ENCODE peak calls at places on chromosomes 3 and 15, in five cellular contexts. P, M, F, R and I are unnamed samples.

GRCh38 chr3:129182390-129183180 is 1.1 kb downstream of the CNBP start:
- DNase-seq in F (peak; percentile 46), M (peak; percentile 28), P (no peak), R (no peak), I (no peak)

GRCh38 chr15:52254331-52254730 is 41.3 kb downstream of the MYO5C start:
- DNase-seq in R (no peak), M (no peak), P (no peak), F (no peak), I (no peak)

GRCh38 chr15:94177112-94177511 is 54.2 kb upstream of the MCTP2 start:
- DNase-seq in R (no peak), M (no peak), P (no peak), F (no peak), I (no peak)

GRCh38 chr3:125123906-125124305 is 68.1 kb upstream of the HEG1 start:
- DNase-seq in P (no peak), M (no peak), F (no peak), R (no peak), I (no peak)

GRCh38 chr3:154548341-154548740 is 118.4 kb upstream of the GPR149 start:
- DNase-seq in P (no peak), F (no peak), M (no peak), R (no peak), I (no peak)

GRCh38 chr15:70343961-70344360 is 246.2 kb upstream of the TLE3 start:
- DNase-seq in P (no peak), F (no peak), M (no peak), R (no peak), I (no peak)

GRCh38 chr15:50675524-50676144 is 11.0 kb downstream of the TRPM7 start:
- DNase-seq in F (peak; percentile 35), R (no peak), P (no peak), M (peak; percentile 18), I (no peak)

GRCh38 chr3:147398841-147399534 is 7.4 kb downstream of the ZIC4 start:
- DNase-seq in F (no peak), M (no peak), R (no peak), P (no peak), I (no peak)

GRCh38 chr3:149224736-149225594 is 3.3 kb upstream of the CP start:
- DNase-seq in P (no peak), F (peak; percentile 49), R (no peak), M (peak; percentile 11), I (no peak)

GRCh38 chr15:77548608-77549551 is 83.8 kb downstream of the LINGO1 start:
- DNase-seq in R (no peak), F (no peak), P (no peak), M (no peak), I (no peak)

GRCh38 chr3:43161684-43162512 is 56.0 kb upstream of the POMGNT2 start:
- DNase-seq in R (no peak), F (no peak), P (no peak), M (peak; percentile 65), I (no peak)

GRCh38 chr15:70379134-70379533 is 281.4 kb upstream of the TLE3 start:
- DNase-seq in P (no peak), R (no peak), M (no peak), F (no peak), I (no peak)

GRCh38 chr3:111339017-111339416 is 203.0 kb upstream of the CD96 start:
- DNase-seq in M (no peak), P (no peak), F (no peak), R (no peak), I (no peak)
- H3K4me1 ChIP-seq in M (no peaks in the 10 kb centered on the region), P (no peaks in the 10 kb centered on the region), F (no peaks in the 10 kb centered on the region), R (no peaks in the 10 kb centered on the region), I (no peaks in the 10 kb centered on the region)

GRCh38 chr3:25432191-25432720 is 4.2 kb downstream of the RARB start:
- DNase-seq in F (peak; percentile 50), P (no peak), R (no peak), M (no peak), I (no peak)

GRCh38 chr3:25433868-25434267 is 5.8 kb downstream of the RARB start:
- DNase-seq in F (peak; percentile 33), M (no peak), R (peak; percentile 32), P (no peak), I (no peak)

GRCh38 chr3:25429960-25430941 is 2.2 kb downstream of the RARB start:
- DNase-seq in F (peak; percentile 71), R (no peak), P (no peak), M (no peak), I (no peak)

GRCh38 chr3:25430942-25431570 is 3.0 kb downstream of the RARB start:
- DNase-seq in R (no peak), M (no peak), P (no peak), F (peak; percentile 63), I (no peak)

DNA sequence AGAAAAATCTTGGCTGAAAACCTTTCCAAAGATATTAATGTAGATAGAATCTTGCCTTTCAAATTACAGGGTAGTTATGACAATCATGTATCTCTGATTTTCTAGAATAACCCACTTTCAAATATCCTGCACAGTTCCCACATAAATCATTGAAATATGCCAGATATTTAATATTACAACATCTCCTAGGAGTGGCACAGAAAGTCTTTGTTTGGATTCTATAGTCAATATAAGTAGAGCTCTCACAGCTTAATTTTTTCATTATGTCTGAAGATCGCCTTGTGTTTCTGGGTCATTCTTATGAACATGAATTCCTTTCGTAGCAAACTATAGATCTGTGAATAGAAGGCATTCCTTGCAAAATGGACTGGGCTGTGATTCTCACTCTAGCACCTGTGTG is 5.0 kb downstream of the RARB start:
- DNase-seq in R (no peak), F (no peak), P (no peak), M (no peak), I (no peak)
- H3K4me1 ChIP-seq in R (peaks cover 12% of the 10 kb centered on the region), F (peaks cover 14% of the 10 kb centered on the region), P (peaks cover 4% of the 10 kb centered on the region), M (no peaks in the 10 kb centered on the region), I (peaks cover 5% of the 10 kb centered on the region)

GRCh38 chr3:126996905-126997304 is 14.0 kb downstream of the PLXNA1 start:
- DNase-seq in F (no peak), R (no peak), P (no peak), M (no peak), I (no peak)
- H3K4me1 ChIP-seq in F (peaks cover 10% of the 10 kb centered on the region), R (peaks cover 61% of the 10 kb centered on the region), P (peaks cover 78% of the 10 kb centered on the region), M (no peaks in the 10 kb centered on the region), I (peaks cover 8% of the 10 kb centered on the region)

DNA sequence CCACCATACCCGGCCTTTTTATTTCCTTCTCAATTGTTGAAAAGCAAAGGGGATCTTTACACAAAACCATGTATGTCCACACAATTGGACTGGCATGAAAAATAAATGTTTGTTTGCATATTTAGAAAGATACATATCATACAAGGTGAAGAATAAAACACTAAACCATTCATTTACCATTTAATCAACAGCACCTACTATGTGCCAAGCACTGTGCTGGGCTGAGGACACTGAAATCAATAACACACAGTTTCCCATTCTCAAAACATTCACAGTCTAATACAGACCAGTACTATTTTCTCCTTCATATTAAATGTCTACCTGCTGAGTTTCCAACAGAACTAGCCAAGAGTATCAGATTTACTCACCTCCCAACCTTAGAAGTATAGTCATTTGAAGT is 84.7 kb downstream of the IGF2BP2 start:
- DNase-seq in R (no peak), P (no peak), F (no peak), M (no peak), I (no peak)
- H3K4me1 ChIP-seq in R (no peaks in the 10 kb centered on the region), P (peaks cover 6% of the 10 kb centered on the region), F (peaks cover 43% of the 10 kb centered on the region), M (no peaks in the 10 kb centered on the region), I (no peaks in the 10 kb centered on the region)

DNA sequence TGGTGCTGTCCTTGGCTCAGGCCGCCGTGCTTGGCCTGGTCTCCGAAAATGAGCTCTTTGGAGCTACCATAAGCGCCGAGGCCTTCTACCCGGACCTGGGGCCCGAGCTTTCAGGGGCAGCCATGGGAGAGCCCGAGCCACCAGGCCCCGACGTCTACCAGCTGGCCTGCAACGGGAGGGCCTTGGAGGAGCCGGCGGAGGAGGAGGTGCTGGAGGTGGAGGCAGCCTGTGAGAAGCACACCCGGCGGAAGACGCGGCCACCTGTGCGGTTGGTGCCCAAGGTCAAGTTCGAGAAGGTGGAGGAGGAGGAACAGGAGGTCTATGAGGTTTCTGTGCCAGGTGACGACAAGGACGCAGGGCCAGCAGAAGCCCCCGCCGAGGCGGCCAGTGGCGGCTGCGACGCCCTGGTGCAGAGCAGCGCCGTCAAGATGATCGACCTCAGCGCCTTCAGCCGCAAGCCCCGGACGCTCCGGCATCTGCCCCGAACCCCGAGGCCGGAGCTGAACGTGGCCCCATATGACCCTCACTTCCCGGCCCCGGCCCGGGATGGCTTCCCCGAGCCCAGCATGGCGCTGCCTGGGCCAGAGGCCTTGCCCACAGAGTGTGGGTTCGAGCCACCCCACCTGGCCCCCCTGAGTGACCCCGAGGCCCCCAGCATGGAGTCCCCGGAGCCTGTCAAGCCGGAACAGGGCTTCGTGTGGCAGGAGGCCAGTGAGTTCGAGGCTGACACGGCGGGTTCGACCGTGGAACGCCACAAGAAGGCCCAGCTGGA is 34.9 kb downstream of the IDH2 start:
- DNase-seq in R (no peak), P (no peak), F (no peak), M (no peak), I (no peak)
- H3K4me1 ChIP-seq in R (peaks cover 29% of the 10 kb centered on the region), P (peaks cover 47% of the 10 kb centered on the region), F (no peaks in the 10 kb centered on the region), M (peaks cover 12% of the 10 kb centered on the region), I (peaks cover 18% of the 10 kb centered on the region)

DNA sequence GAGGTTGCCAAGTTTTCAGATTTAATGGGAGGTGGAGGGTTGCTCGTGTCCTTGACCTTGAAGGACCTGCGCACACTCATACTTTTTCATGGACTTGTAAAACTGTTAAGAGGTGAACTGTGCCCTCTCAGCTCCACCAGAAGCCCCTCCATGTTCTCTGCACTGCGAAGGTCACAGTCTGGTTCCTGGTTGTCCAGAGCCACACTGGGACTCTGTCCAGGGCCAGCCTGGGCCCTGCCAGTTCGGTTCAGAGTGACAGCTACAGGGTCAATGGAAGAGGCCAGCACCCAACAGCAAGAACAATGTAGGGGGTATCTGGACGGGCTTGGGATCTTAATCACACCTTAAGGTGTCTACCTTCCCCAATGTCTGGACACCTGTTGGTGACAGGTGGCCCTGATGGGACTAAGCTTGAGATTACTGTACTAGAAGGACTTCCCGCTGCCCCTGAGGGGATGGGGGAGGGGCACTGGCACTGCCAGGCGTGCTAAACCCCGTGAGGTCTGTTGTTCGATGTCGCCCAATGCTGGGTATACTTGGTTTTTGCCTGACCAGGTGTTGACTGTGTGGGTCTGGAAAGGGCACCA is 34.7 kb downstream of the GRK7 start:
- DNase-seq in P (no peak), M (peak; percentile 8), R (peak; percentile 12), F (no peak), I (no peak)
- H3K4me1 ChIP-seq in P (peaks cover 44% of the 10 kb centered on the region), M (peaks cover 52% of the 10 kb centered on the region), R (peaks cover 17% of the 10 kb centered on the region), F (peaks cover 7% of the 10 kb centered on the region), I (peaks cover 10% of the 10 kb centered on the region)